ENCODE peak calls at places on chromosomes 7 and 10, in five cellular contexts. T, Y, Z, I and F are unnamed samples.
A peak's percentile ranks its signal among the peaks of the same experiment; 100 is the strongest.

GRCh38 chr7:46838463-46838862 is 743.4 kb downstream of the TNS3 start:
- DNase-seq in T (no peak), Y (no peak), Z (no peak), I (no peak), F (no peak)

GRCh38 chr7:46627038-46627315 is 705.9 kb upstream of the IGFBP3 start:
- DNase-seq in T (no peak), Y (no peak), Z (no peak), I (no peak), F (no peak)

GRCh38 chr10:79449181-79450146 is 4.0 kb upstream of the ZCCHC24 start:
- DNase-seq in T (no peak), Y (peak; percentile 28), Z (peak; percentile 45), I (peak; percentile 88), F (no peak)

GRCh38 chr7:781228-781864 is 50.9 kb upstream of the SUN1 start:
- DNase-seq in T (no peak), Y (no peak), Z (no peak), I (no peak), F (no peak)

GRCh38 chr10:62582098-62582705 is 208.0 kb downstream of the ZNF365 start:
- DNase-seq in T (no peak), Y (no peak), Z (no peak), I (no peak), F (no peak)

GRCh38 chr7:77657427-77658331 is 38.6 kb upstream of the RSBN1L start:
- DNase-seq in T (no peak), Y (peak; percentile 37), Z (no peak), I (peak; percentile 74), F (peak; percentile 31)

GRCh38 chr10:121942749-121943148 is 14.9 kb upstream of the ATE1 start:
- DNase-seq in T (no peak), Y (no peak), Z (no peak), I (peak; percentile 88), F (no peak)

GRCh38 chr7:135690566-135690965 is 28.3 kb downstream of the STMP1 start:
- DNase-seq in T (no peak), Y (no peak), Z (no peak), I (peak; percentile 39), F (no peak)

GRCh38 chr7:128929201-128929808 is 8.4 kb upstream of the IRF5 start:
- DNase-seq in T (no peak), Y (no peak), Z (no peak), I (no peak), F (no peak)

GRCh38 chr10:90787906-90788491 is 69.8 kb downstream of the HTR7 start:
- DNase-seq in T (no peak), Y (peak; percentile 54), Z (no peak), I (peak; percentile 55), F (no peak)

GRCh38 chr10:94129393-94130130 is 135.8 kb downstream of the PLCE1 start:
- DNase-seq in T (no peak), Y (no peak), Z (peak; percentile 68), I (peak; percentile 17), F (no peak)

GRCh38 chr10:121459279-121459764 is 138.9 kb downstream of the FGFR2 start:
- DNase-seq in T (no peak), Y (no peak), Z (no peak), I (no peak), F (no peak)

GRCh38 chr10:102314801-102315200 is 69.5 kb downstream of the GBF1 start:
- DNase-seq in T (no peak), Y (no peak), Z (no peak), I (no peak), F (no peak)

GRCh38 chr10:5976689-5977470 is 463 bp downstream of the IL15RA start:
- DNase-seq in T (peak; percentile 58), Y (peak; percentile 58), Z (no peak), I (peak; percentile 30), F (peak; percentile 61)

GRCh38 chr10:45585131-45585530 is 87.4 kb downstream of the ZFAND4 start:
- DNase-seq in T (no peak), Y (no peak), Z (no peak), I (no peak), F (no peak)
- H3K27ac ChIP-seq in T (no peak overlapping the region), Y (no peak overlapping the region), Z (no peak overlapping the region), I (no peak overlapping the region), F (no peak overlapping the region)

GRCh38 chr7:65404020-65404419 is 30.4 kb downstream of the ZNF92 start:
- DNase-seq in T (no peak), Y (no peak), Z (no peak), I (no peak), F (no peak)
- H3K9me3 ChIP-seq in T (peaks cover 83% of the 10 kb centered on the region), Y (peaks cover 24% of the 10 kb centered on the region), Z (peaks cover 69% of the 10 kb centered on the region), I (peaks cover 24% of the 10 kb centered on the region), F (peaks cover 17% of the 10 kb centered on the region)

GRCh38 chr7:158820656-158821055 is 8.7 kb downstream of the ESYT2 start:
- DNase-seq in T (no peak), Y (no peak), Z (no peak), I (peak; percentile 39), F (no peak)

GRCh38 chr7:158816995-158817394 is 12.3 kb downstream of the ESYT2 start:
- DNase-seq in T (no peak), Y (no peak), Z (no peak), I (peak; percentile 86), F (no peak)

GRCh38 chr7:158819571-158820203 is 9.6 kb downstream of the ESYT2 start:
- DNase-seq in T (no peak), Y (no peak), Z (no peak), I (no peak), F (no peak)

GRCh38 chr7:158816271-158816670 is 13.0 kb downstream of the ESYT2 start:
- DNase-seq in T (no peak), Y (no peak), Z (no peak), I (no peak), F (no peak)

GRCh38 chr7:158818325-158819213 is 10.7 kb downstream of the ESYT2 start:
- DNase-seq in T (peak; percentile 87), Y (peak; percentile 75), Z (peak; percentile 95), I (peak; percentile 92), F (peak; percentile 99)
- H3K4me1 ChIP-seq in T (peaks cover 91% of the 10 kb centered on the region), Y (peaks cover 40% of the 10 kb centered on the region), Z (peaks cover 5% of the 10 kb centered on the region), I (peaks cover 59% of the 10 kb centered on the region), F (peaks cover 46% of the 10 kb centered on the region)

DNA sequence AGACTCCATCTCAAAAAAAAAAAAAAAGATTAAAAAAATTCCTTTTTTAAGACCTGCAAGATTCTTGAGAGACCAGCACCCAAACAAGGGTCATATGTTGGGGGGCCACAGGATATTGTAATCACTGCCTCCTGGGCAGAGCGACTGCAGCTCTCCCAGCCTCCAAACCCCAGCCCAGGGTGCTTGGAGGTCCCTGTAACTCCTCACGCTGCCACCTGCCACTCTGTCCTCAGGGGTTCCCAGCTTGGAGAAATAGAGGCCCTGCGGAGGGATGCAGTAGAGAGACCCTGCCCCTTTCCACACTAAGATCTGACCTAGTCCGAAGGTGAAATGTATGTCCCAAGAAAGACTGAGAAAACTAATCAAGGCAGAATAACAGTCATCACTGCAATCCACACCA is 343.7 kb downstream of the GRID1 start:
- DNase-seq in T (no peak), Y (no peak), Z (no peak), I (no peak), F (no peak)
- H3K27ac ChIP-seq in T (no peak overlapping the region), Y (no peak overlapping the region), Z (no peak overlapping the region), I (no peak overlapping the region), F (no peak overlapping the region)

DNA sequence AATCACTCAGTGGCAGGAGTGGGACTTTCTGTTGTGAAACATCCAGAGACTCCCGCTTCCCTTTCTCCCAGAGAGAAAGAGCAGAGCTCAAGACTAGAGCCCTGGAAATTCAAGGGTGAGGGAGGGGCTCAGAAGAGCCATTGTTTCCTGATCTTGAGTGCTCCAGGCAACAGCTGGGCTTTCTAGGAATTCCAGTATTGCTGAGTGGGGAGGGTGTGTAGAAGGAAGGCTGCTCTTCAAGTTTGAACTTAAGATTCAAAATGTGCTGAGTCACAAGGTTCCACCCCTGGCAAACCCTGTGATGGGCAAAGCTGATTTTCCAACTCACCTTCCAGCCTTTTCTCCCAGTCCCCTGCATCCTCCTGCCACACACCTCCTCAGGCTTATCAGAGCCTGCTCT is 42.3 kb upstream of the MSRB2 start:
- DNase-seq in T (no peak), Y (no peak), Z (no peak), I (peak; percentile 81), F (no peak)
- H3K9me3 ChIP-seq in T (no peaks in the 10 kb centered on the region), Y (no peaks in the 10 kb centered on the region), Z (no peaks in the 10 kb centered on the region), I (no peaks in the 10 kb centered on the region), F (no peaks in the 10 kb centered on the region)

DNA sequence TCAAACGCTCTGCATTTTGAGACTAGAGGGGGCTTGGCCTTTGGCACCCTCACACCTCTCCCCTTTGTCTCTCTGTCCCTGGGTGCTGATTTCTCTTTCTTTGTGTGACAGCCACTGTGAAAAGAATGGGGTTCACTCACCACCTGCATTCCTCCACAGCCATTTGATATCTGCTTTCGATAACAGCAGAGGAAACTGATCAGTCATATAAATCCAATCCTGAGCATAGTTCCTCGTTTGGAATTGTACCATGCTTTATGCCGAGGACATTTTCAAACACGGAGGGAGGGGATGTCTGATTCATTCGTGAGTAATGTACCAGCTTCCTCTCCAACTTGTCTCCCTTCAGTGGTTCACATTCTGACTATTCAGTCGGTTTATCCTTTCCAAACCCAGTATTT is 15.8 kb downstream of the MET start:
- DNase-seq in T (no peak), Y (peak; percentile 31), Z (no peak), I (peak; percentile 88), F (no peak)
- H3K4me1 ChIP-seq in T (no peaks in the 10 kb centered on the region), Y (peaks cover 24% of the 10 kb centered on the region), Z (no peaks in the 10 kb centered on the region), I (peaks cover 64% of the 10 kb centered on the region), F (peaks cover 42% of the 10 kb centered on the region)

GRCh38 chr10:11551915-11552602 is 59.4 kb downstream of the USP6NL start:
- DNase-seq in T (no peak), Y (no peak), Z (no peak), I (peak; percentile 79), F (no peak)
- H3K27ac ChIP-seq in T (no peak overlapping the region), Y (no peak overlapping the region), Z (no peak overlapping the region), I (peak overlapping the region; percentile 88), F (peak overlapping the region; percentile 56)

GRCh38 chr7:127673902-127674301 is 21.9 kb downstream of the SND1 start:
- DNase-seq in T (no peak), Y (no peak), Z (no peak), I (peak; percentile 27), F (no peak)

GRCh38 chr7:127675716-127676115 is 23.7 kb downstream of the SND1 start:
- DNase-seq in T (no peak), Y (no peak), Z (no peak), I (no peak), F (no peak)

GRCh38 chr7:127671341-127671740 is 19.3 kb downstream of the SND1 start:
- DNase-seq in T (no peak), Y (no peak), Z (no peak), I (no peak), F (no peak)

GRCh38 chr7:127677433-127678230 is 25.6 kb downstream of the SND1 start:
- DNase-seq in T (no peak), Y (no peak), Z (no peak), I (no peak), F (no peak)

DNA sequence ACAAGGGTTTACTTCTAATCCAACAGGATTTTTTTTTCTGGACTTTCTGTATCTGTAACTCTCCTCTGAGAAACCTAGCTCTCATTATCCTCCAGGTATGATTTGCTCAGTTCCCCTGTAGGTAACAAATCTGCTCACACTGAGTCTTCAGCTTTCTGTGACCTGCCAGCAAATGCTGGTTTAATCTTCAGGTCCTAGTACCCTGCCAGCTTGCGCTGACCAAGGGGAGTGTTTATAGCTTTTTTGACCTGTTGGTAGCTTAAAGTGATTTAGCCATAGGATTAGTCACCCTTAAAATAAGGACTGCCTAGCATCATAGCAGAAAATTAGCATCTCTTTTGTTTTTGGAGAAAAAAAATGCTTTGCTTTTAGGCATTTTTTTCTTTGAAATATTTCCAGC is 22.4 kb downstream of the SND1 start:
- DNase-seq in T (no peak), Y (no peak), Z (no peak), I (no peak), F (no peak)
- H3K9me3 ChIP-seq in T (peaks cover 8% of the 10 kb centered on the region), Y (no peaks in the 10 kb centered on the region), Z (no peaks in the 10 kb centered on the region), I (peaks cover 1% of the 10 kb centered on the region), F (peaks cover under 1% of the 10 kb centered on the region)